ENCODE peak calls at places on chromosomes 4 and X, in five cellular contexts. One of them, this sample, is unnamed.
A peak's percentile ranks its signal among the peaks of the same experiment; 100 is the strongest.

GRCh38 chr4:184851200-184851541 is 25.4 kb upstream of the ACSL1 start:
- DNase-seq in astrocyte of the cerebellum: no peak
- DNase-seq in Kasumi-1: peak; percentile 25
- DNase-seq in M059J: no peak
- DNase-seq in GM23248: no peak
- DNase-seq in this sample: no peak

GRCh38 chr4:86218721-86219481 is 141.0 kb downstream of the MAPK10 start:
- DNase-seq in astrocyte of the cerebellum: no peak
- DNase-seq in Kasumi-1: no peak
- DNase-seq in M059J: peak; percentile 24
- DNase-seq in GM23248: peak; percentile 65
- DNase-seq in this sample: no peak

GRCh38 chr4:145937990-145938611 is 522 bp downstream of the ZNF827 start:
- DNase-seq in astrocyte of the cerebellum: no peak
- DNase-seq in Kasumi-1: peak; percentile 37
- DNase-seq in M059J: peak; percentile 31
- DNase-seq in GM23248: peak; percentile 69
- DNase-seq in this sample: peak; percentile 40

GRCh38 chr4:94641702-94642560 is 115.8 kb upstream of the BMPR1B start:
- DNase-seq in astrocyte of the cerebellum: peak; percentile 18
- DNase-seq in Kasumi-1: no peak
- DNase-seq in M059J: peak; percentile 70
- DNase-seq in GM23248: peak; percentile 76
- DNase-seq in this sample: no peak

GRCh38 chrX:5474282-5474681 is 754.4 kb downstream of the NLGN4X start:
- DNase-seq in astrocyte of the cerebellum: no peak
- DNase-seq in Kasumi-1: no peak
- DNase-seq in M059J: no peak
- DNase-seq in GM23248: no peak
- DNase-seq in this sample: no peak

GRCh38 chr4:68445111-68445510 is 2.2 kb upstream of the TMPRSS11E start:
- DNase-seq in astrocyte of the cerebellum: no peak
- DNase-seq in Kasumi-1: no peak
- DNase-seq in M059J: no peak
- DNase-seq in GM23248: no peak
- DNase-seq in this sample: no peak

GRCh38 chr4:38387348-38387747 is 276.7 kb upstream of the KLF3 start:
- DNase-seq in astrocyte of the cerebellum: peak; percentile 15
- DNase-seq in Kasumi-1: no peak
- DNase-seq in M059J: no peak
- DNase-seq in GM23248: peak; percentile 14
- DNase-seq in this sample: no peak

GRCh38 chrX:68492583-68492982 is 6.3 kb upstream of the YIPF6 start:
- DNase-seq in astrocyte of the cerebellum: no peak
- DNase-seq in Kasumi-1: peak; percentile 10
- DNase-seq in M059J: no peak
- DNase-seq in GM23248: no peak
- DNase-seq in this sample: no peak

GRCh38 chr4:39181520-39181904 is 817 bp upstream of the WDR19 start:
- DNase-seq in astrocyte of the cerebellum: no peak
- DNase-seq in Kasumi-1: no peak
- DNase-seq in M059J: peak; percentile 15
- DNase-seq in GM23248: no peak
- DNase-seq in this sample: no peak

GRCh38 chr4:2007804-2008670 is 737 bp downstream of the NELFA start:
- DNase-seq in astrocyte of the cerebellum: no peak
- DNase-seq in Kasumi-1: no peak
- DNase-seq in M059J: no peak
- DNase-seq in GM23248: peak; percentile 64
- DNase-seq in this sample: no peak

GRCh38 chrX:123736333-123736921 is 3.6 kb upstream of the THOC2 start:
- DNase-seq in astrocyte of the cerebellum: no peak
- DNase-seq in Kasumi-1: no peak
- DNase-seq in M059J: peak; percentile 87
- DNase-seq in GM23248: peak; percentile 67
- DNase-seq in this sample: no peak

GRCh38 chr4:164807611-164808010 is 53.7 kb downstream of the SMIM31 start:
- DNase-seq in astrocyte of the cerebellum: peak; percentile 86
- DNase-seq in Kasumi-1: no peak
- DNase-seq in M059J: peak; percentile 73
- DNase-seq in GM23248: no peak
- DNase-seq in this sample: no peak

GRCh38 chr4:27205994-27206393 is 345.4 kb downstream of the STIM2 start:
- DNase-seq in astrocyte of the cerebellum: no peak
- DNase-seq in Kasumi-1: no peak
- DNase-seq in M059J: no peak
- DNase-seq in GM23248: peak; percentile 38
- DNase-seq in this sample: no peak

GRCh38 chr4:107044170-107044569 is 8.1 kb upstream of the DKK2 start:
- DNase-seq in astrocyte of the cerebellum: no peak
- DNase-seq in Kasumi-1: peak; percentile 18
- DNase-seq in M059J: no peak
- DNase-seq in GM23248: peak; percentile 35
- DNase-seq in this sample: no peak

GRCh38 chr4:114807759-114808404 is 209.3 kb downstream of the UGT8 start:
- DNase-seq in astrocyte of the cerebellum: no peak
- DNase-seq in Kasumi-1: peak; percentile 16
- DNase-seq in M059J: peak; percentile 8
- DNase-seq in GM23248: peak; percentile 32
- DNase-seq in this sample: no peak

GRCh38 chr4:94757192-94758140 is at the start of gene BMPR1B:
- DNase-seq in astrocyte of the cerebellum: peak; percentile 44
- DNase-seq in Kasumi-1: no peak
- DNase-seq in M059J: peak; percentile 12
- DNase-seq in GM23248: peak; percentile 82
- DNase-seq in this sample: no peak

GRCh38 chrX:25599061-25599460 is 539.1 kb upstream of the MAGEB18 start:
- DNase-seq in astrocyte of the cerebellum: no peak
- DNase-seq in Kasumi-1: no peak
- DNase-seq in M059J: no peak
- DNase-seq in GM23248: no peak
- DNase-seq in this sample: no peak

GRCh38 chr4:47639531-47639930 is 154.5 kb downstream of the ATP10D start:
- DNase-seq in astrocyte of the cerebellum: no peak
- DNase-seq in Kasumi-1: peak; percentile 59
- DNase-seq in M059J: peak; percentile 38
- DNase-seq in GM23248: peak; percentile 43
- DNase-seq in this sample: no peak

GRCh38 chr4:40121515-40121914 is 64.9 kb downstream of the N4BP2 start:
- DNase-seq in astrocyte of the cerebellum: peak; percentile 20
- DNase-seq in Kasumi-1: peak; percentile 96
- DNase-seq in M059J: peak; percentile 85
- DNase-seq in GM23248: peak; percentile 89
- DNase-seq in this sample: no peak

GRCh38 chr4:168269879-168270278 is 48.7 kb downstream of the DDX60 start:
- DNase-seq in astrocyte of the cerebellum: no peak
- DNase-seq in Kasumi-1: no peak
- DNase-seq in M059J: no peak
- DNase-seq in GM23248: no peak
- DNase-seq in this sample: no peak

GRCh38 chrX:13074297-13075262 is 30.2 kb upstream of the FAM9C start:
- DNase-seq in astrocyte of the cerebellum: no peak
- DNase-seq in Kasumi-1: no peak
- DNase-seq in M059J: no peak
- DNase-seq in GM23248: no peak
- DNase-seq in this sample: no peak

GRCh38 chr4:1512738-1513660 is 106.8 kb upstream of the NKX1-1 start:
- DNase-seq in astrocyte of the cerebellum: no peak
- DNase-seq in Kasumi-1: peak; percentile 11
- DNase-seq in M059J: no peak
- DNase-seq in GM23248: peak; percentile 52
- DNase-seq in this sample: no peak

GRCh38 chr4:41205130-41205529 is 9.2 kb downstream of the APBB2 start:
- DNase-seq in astrocyte of the cerebellum: no peak
- DNase-seq in Kasumi-1: no peak
- DNase-seq in M059J: no peak
- DNase-seq in GM23248: no peak
- DNase-seq in this sample: no peak

GRCh38 chr4:10074767-10075105 is 41.9 kb downstream of the WDR1 start:
- DNase-seq in astrocyte of the cerebellum: peak; percentile 33
- DNase-seq in Kasumi-1: peak; percentile 51
- DNase-seq in M059J: peak; percentile 53
- DNase-seq in GM23248: peak; percentile 84
- DNase-seq in this sample: no peak

GRCh38 chr4:47704693-47705325 is 133.1 kb downstream of the CORIN start:
- DNase-seq in astrocyte of the cerebellum: no peak
- DNase-seq in Kasumi-1: peak; percentile 87
- DNase-seq in M059J: peak; percentile 48
- DNase-seq in GM23248: peak; percentile 52
- DNase-seq in this sample: no peak

GRCh38 chr4:1695913-1696312 is 11.8 kb upstream of the FAM53A start:
- DNase-seq in astrocyte of the cerebellum: no peak
- DNase-seq in Kasumi-1: no peak
- DNase-seq in M059J: no peak
- DNase-seq in GM23248: no peak
- DNase-seq in this sample: no peak

GRCh38 chr4:959338-960139 is 13.8 kb downstream of the DGKQ start:
- DNase-seq in astrocyte of the cerebellum: no peak
- DNase-seq in Kasumi-1: no peak
- DNase-seq in M059J: no peak
- DNase-seq in GM23248: no peak
- DNase-seq in this sample: no peak

GRCh38 chrX:130378008-130378669 is 7.3 kb downstream of the GPR119 start:
- DNase-seq in astrocyte of the cerebellum: no peak
- DNase-seq in Kasumi-1: no peak
- DNase-seq in M059J: no peak
- DNase-seq in GM23248: no peak
- DNase-seq in this sample: no peak

GRCh38 chr4:139227729-139228404 is 50.8 kb upstream of the ELF2 start:
- DNase-seq in astrocyte of the cerebellum: no peak
- DNase-seq in Kasumi-1: peak; percentile 52
- DNase-seq in M059J: no peak
- DNase-seq in GM23248: no peak
- DNase-seq in this sample: no peak

GRCh38 chr4:82469776-82470345 is 39.5 kb downstream of the ENOPH1 start:
- DNase-seq in astrocyte of the cerebellum: no peak
- DNase-seq in Kasumi-1: no peak
- DNase-seq in M059J: peak; percentile 38
- DNase-seq in GM23248: peak; percentile 80
- DNase-seq in this sample: no peak

GRCh38 chr4:105666693-105667092 is 41.8 kb downstream of the INTS12 start:
- DNase-seq in astrocyte of the cerebellum: peak; percentile 18
- DNase-seq in Kasumi-1: peak; percentile 84
- DNase-seq in M059J: peak; percentile 54
- DNase-seq in GM23248: peak; percentile 46
- DNase-seq in this sample: peak; percentile 11

GRCh38 chr4:84685105-84685504 is 102.2 kb downstream of the CDS1 start:
- DNase-seq in astrocyte of the cerebellum: no peak
- DNase-seq in Kasumi-1: no peak
- DNase-seq in M059J: no peak
- DNase-seq in GM23248: no peak
- DNase-seq in this sample: no peak

GRCh38 chr4:74537459-74537858 is 92.5 kb downstream of the AREG start:
- DNase-seq in astrocyte of the cerebellum: no peak
- DNase-seq in Kasumi-1: no peak
- DNase-seq in M059J: no peak
- DNase-seq in GM23248: peak; percentile 60
- DNase-seq in this sample: no peak

GRCh38 chr4:139728840-139729239 is 63.2 kb downstream of the MGST2 start:
- DNase-seq in astrocyte of the cerebellum: no peak
- DNase-seq in Kasumi-1: no peak
- DNase-seq in M059J: no peak
- DNase-seq in GM23248: no peak
- DNase-seq in this sample: peak; percentile 61

GRCh38 chr4:159390648-159391047 is 287.8 kb downstream of the RAPGEF2 start:
- DNase-seq in astrocyte of the cerebellum: peak; percentile 98
- DNase-seq in Kasumi-1: no peak
- DNase-seq in M059J: peak; percentile 99
- DNase-seq in GM23248: peak; percentile 80
- DNase-seq in this sample: no peak